ENCODE peak calls at places on chromosomes 11 and 22, in nine cellular contexts. J is mesenchymal stem cell; B is A549; P is Peyer's patch; U is lower lobe of right lung; K is naive thymus-derived CD4-positive, alpha-beta T cell; L is heart right ventricle; Q is HL-60; V is psoas muscle. C is an unnamed sample.

GRCh38 chr22:45499746-45500145 is 2.9 kb upstream of the FBLN1 start:
- DNase-seq in J (no peak), B (no peak), P (peak), U (peak), K (no peak), L (peak), Q (no peak), V (peak), C (no peak)

GRCh38 chr11:118621071-118621815 is 13.8 kb downstream of the PHLDB1 start:
- DNase-seq in J (peak), B (no peak), P (peak), U (peak), K (peak), L (peak), Q (peak), V (peak), C (peak)

GRCh38 chr11:118148240-118148639 is 4.4 kb downstream of the SCN4B start:
- DNase-seq in J (no peak), B (no peak), P (no peak), U (no peak), K (no peak), L (no peak), Q (no peak), V (no peak), C (no peak)

GRCh38 chr22:20272174-20272573 is 4.1 kb upstream of the RTN4R start:
- DNase-seq in J (no peak), B (no peak), P (no peak), U (no peak), K (no peak), L (no peak), Q (no peak), V (no peak), C (no peak)

GRCh38 chr11:62689421-62690183 is at the start of gene LRRN4CL:
- DNase-seq in J (peak), B (no peak), P (no peak), U (no peak), K (no peak), L (peak), Q (no peak), V (peak), C (peak)

GRCh38 chr22:50546326-50547230 is 879 bp downstream of the KLHDC7B start:
- DNase-seq in J (no peak), B (no peak), P (no peak), U (peak), K (no peak), L (no peak), Q (no peak), V (no peak), C (no peak)

GRCh38 chr11:67502328-67502979 is 2.7 kb downstream of the PITPNM1 start:
- DNase-seq in J (no peak), B (no peak), P (no peak), U (no peak), K (no peak), L (no peak), Q (no peak), V (no peak), C (no peak)

GRCh38 chr11:61054513-61054912 is 47.8 kb upstream of the CD5 start:
- DNase-seq in J (no peak), B (no peak), P (no peak), U (no peak), K (peak), L (no peak), Q (no peak), V (no peak), C (no peak)

GRCh38 chr11:35144103-35144741 is 5.3 kb downstream of the CD44 start:
- DNase-seq in J (peak), B (no peak), P (peak), U (no peak), K (peak), L (no peak), Q (peak), V (no peak), C (no peak)

GRCh38 chr11:62504158-62504973 is 42.2 kb downstream of the AHNAK start:
- DNase-seq in J (no peak), B (no peak), P (peak), U (peak), K (no peak), L (no peak), Q (no peak), V (no peak), C (no peak)

GRCh38 chr11:119889728-119890280 is 160.8 kb upstream of the NECTIN1 start:
- DNase-seq in J (no peak), B (no peak), P (peak), U (no peak), K (no peak), L (no peak), Q (no peak), V (no peak), C (no peak)

GRCh38 chr11:57792060-57792541 is 30.5 kb downstream of the CTNND1 start:
- DNase-seq in J (peak), B (no peak), P (peak), U (peak), K (peak), L (peak), Q (peak), V (peak), C (peak)

GRCh38 chr11:57616595-57616994 is 19.1 kb downstream of the SERPING1 start:
- DNase-seq in J (no peak), B (no peak), P (no peak), U (no peak), K (no peak), L (no peak), Q (no peak), V (no peak), C (no peak)

GRCh38 chr11:37504066-37504611 is 906.1 kb upstream of the RAG2 start:
- DNase-seq in J (peak), B (no peak), P (no peak), U (no peak), K (no peak), L (no peak), Q (no peak), V (no peak), C (no peak)

GRCh38 chr22:32130464-32130863 is 28.6 kb downstream of the C22orf42 start:
- DNase-seq in J (no peak), B (no peak), P (no peak), U (no peak), K (no peak), L (no peak), Q (no peak), V (no peak), C (no peak)

GRCh38 chr11:65651589-65652510 is 10.9 kb downstream of the RELA start:
- DNase-seq in J (peak), B (no peak), P (peak), U (peak), K (no peak), L (no peak), Q (no peak), V (no peak), C (no peak)
- H3K4me3 ChIP-seq in J (peak), B (peak), P (peak), U (peak), K (peak), L (peak), Q (peak), V (peak), C (peak)

GRCh38 chr11:59983212-59983611 is 19.4 kb downstream of the OOSP4A start:
- DNase-seq in J (no peak), B (no peak), P (no peak), U (no peak), K (no peak), L (no peak), Q (no peak), V (no peak), C (no peak)

GRCh38 chr11:59981106-59981770 is 17.4 kb downstream of the OOSP4A start:
- DNase-seq in J (no peak), B (no peak), P (no peak), U (no peak), K (no peak), L (no peak), Q (no peak), V (no peak), C (no peak)
- H3K4me3 ChIP-seq in J (no peak), B (no peak), P (no peak), U (no peak), K (no peak), L (no peak), Q (no peak), V (no peak), C (no peak)

GRCh38 chr11:122732342-122733300 is 77.1 kb downstream of the UBASH3B start:
- DNase-seq in J (peak), B (no peak), P (no peak), U (no peak), K (no peak), L (no peak), Q (no peak), V (no peak), C (no peak)
- H3K4me3 ChIP-seq in J (no peak), B (no peak), P (no peak), U (no peak), K (no peak), L (no peak), Q (no peak), V (no peak), C (no peak)

GRCh38 chr22:35896306-35896705 is 132.3 kb downstream of the RBFOX2 start:
- DNase-seq in J (no peak), B (no peak), P (no peak), U (no peak), K (no peak), L (no peak), Q (no peak), V (no peak), C (no peak)

GRCh38 chr22:35904332-35904692 is 124.3 kb downstream of the RBFOX2 start:
- DNase-seq in J (no peak), B (no peak), P (no peak), U (no peak), K (no peak), L (no peak), Q (no peak), V (no peak), C (no peak)

GRCh38 chr22:35903571-35904331 is 124.9 kb downstream of the RBFOX2 start:
- DNase-seq in J (no peak), B (no peak), P (no peak), U (no peak), K (no peak), L (no peak), Q (no peak), V (no peak), C (no peak)

GRCh38 chr22:35900483-35901168 is 128.0 kb downstream of the RBFOX2 start:
- DNase-seq in J (peak), B (peak), P (no peak), U (no peak), K (no peak), L (no peak), Q (no peak), V (no peak), C (no peak)

DNA sequence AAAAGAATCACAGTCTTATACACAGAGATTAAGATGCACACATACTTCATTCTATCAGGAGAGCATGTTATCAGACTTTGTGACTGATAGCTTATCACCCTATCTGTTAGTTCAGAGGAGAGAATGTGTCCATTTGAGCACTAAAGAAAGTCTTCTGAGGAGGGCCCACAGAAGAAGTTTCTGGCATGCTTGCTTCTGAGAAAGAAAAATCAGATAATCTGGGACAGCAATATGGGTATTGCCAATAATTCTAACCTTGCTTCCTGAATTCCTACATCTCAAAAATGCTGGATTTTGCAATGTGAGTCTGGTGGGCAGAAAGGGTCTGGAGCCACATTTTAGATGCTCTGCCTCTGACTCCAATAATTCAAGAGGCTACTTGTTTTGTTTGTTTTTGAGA is 128.9 kb downstream of the RBFOX2 start:
- DNase-seq in J (no peak), B (no peak), P (no peak), U (no peak), K (no peak), L (no peak), Q (no peak), V (no peak), C (no peak)
- H3K4me3 ChIP-seq in J (no peak), B (no peak), P (no peak), U (no peak), K (no peak), L (no peak), Q (no peak), V (no peak), C (no peak)

GRCh38 chr22:38269466-38269865 is 3.3 kb downstream of the TMEM184B start:
- DNase-seq in J (no peak), B (no peak), P (no peak), U (no peak), K (no peak), L (no peak), Q (no peak), V (no peak), C (no peak)

GRCh38 chr22:38271927-38272372 is 860 bp downstream of the TMEM184B start:
- DNase-seq in J (no peak), B (no peak), P (no peak), U (peak), K (peak), L (no peak), Q (no peak), V (no peak), C (no peak)

GRCh38 chr22:38272373-38273134 is at the start of gene TMEM184B:
- DNase-seq in J (peak), B (peak), P (peak), U (peak), K (peak), L (peak), Q (peak), V (peak), C (peak)

GRCh38 chr22:38271101-38271500 is 1.7 kb downstream of the TMEM184B start:
- DNase-seq in J (no peak), B (no peak), P (no peak), U (no peak), K (no peak), L (no peak), Q (no peak), V (no peak), C (no peak)

GRCh38 chr22:38270091-38270972 is 2.5 kb downstream of the TMEM184B start:
- DNase-seq in J (peak), B (no peak), P (no peak), U (no peak), K (no peak), L (no peak), Q (no peak), V (no peak), C (no peak)
- H3K4me3 ChIP-seq in J (peak), B (no peak), P (no peak), U (peak), K (no peak), L (peak), Q (no peak), V (peak), C (peak)

GRCh38 chr11:6606471-6607189 is 3.1 kb downstream of the ILK start:
- DNase-seq in J (peak), B (peak), P (peak), U (peak), K (peak), L (peak), Q (no peak), V (peak), C (peak)

GRCh38 chr11:6609502-6610015 is 2.5 kb downstream of the TAF10 start:
- DNase-seq in J (no peak), B (no peak), P (no peak), U (no peak), K (peak), L (no peak), Q (no peak), V (no peak), C (no peak)

GRCh38 chr11:6608726-6609501 is 3.1 kb downstream of the TAF10 start:
- DNase-seq in J (peak), B (no peak), P (no peak), U (no peak), K (peak), L (no peak), Q (no peak), V (no peak), C (no peak)

GRCh38 chr11:6608011-6608410 is 4.0 kb downstream of the TAF10 start:
- DNase-seq in J (no peak), B (no peak), P (no peak), U (no peak), K (peak), L (no peak), Q (no peak), V (no peak), C (no peak)

GRCh38 chr11:6607190-6607635 is 3.6 kb downstream of the ILK start:
- DNase-seq in J (no peak), B (no peak), P (no peak), U (no peak), K (peak), L (no peak), Q (no peak), V (no peak), C (no peak)
- H3K4me3 ChIP-seq in J (peak), B (no peak), P (no peak), U (peak), K (no peak), L (no peak), Q (no peak), V (peak), C (no peak)

GRCh38 chr11:66315498-66315885 is 1.4 kb downstream of the CD248 start:
- DNase-seq in J (no peak), B (no peak), P (no peak), U (no peak), K (no peak), L (no peak), Q (no peak), V (no peak), C (no peak)
- H3K4me3 ChIP-seq in J (peak), B (no peak), P (peak), U (peak), K (no peak), L (peak), Q (no peak), V (peak), C (peak)

GRCh38 chr22:40183029-40183581 is 5.4 kb downstream of the TNRC6B start:
- DNase-seq in J (peak), B (no peak), P (no peak), U (no peak), K (no peak), L (no peak), Q (no peak), V (no peak), C (peak)
- H3K4me3 ChIP-seq in J (peak), B (no peak), P (no peak), U (no peak), K (peak), L (peak), Q (no peak), V (peak), C (no peak)

GRCh38 chr22:23772315-23773246 is at the start of gene MMP11:
- DNase-seq in J (peak), B (no peak), P (peak), U (peak), K (peak), L (peak), Q (no peak), V (peak), C (peak)
- H3K4me3 ChIP-seq in J (peak), B (peak), P (peak), U (peak), K (peak), L (peak), Q (peak), V (peak), C (peak)

C was measured in tibial nerve.